ENCODE peak calls at places on chromosome 13, in four cellular contexts. N, U, S and C are unnamed samples.

GRCh38 chr13:102777716-102778115 is 4.1 kb upstream of the TEX30 start:
- DNase-seq in N (no peak), U (no peak), S (no peak), C (no peak)

GRCh38 chr13:27012482-27013197 is 159.0 kb downstream of the USP12 start:
- DNase-seq in N (peak), U (no peak), S (no peak), C (peak)

GRCh38 chr13:24185591-24186232 is 25.2 kb downstream of the SPATA13 start:
- DNase-seq in N (peak), U (no peak), S (no peak), C (no peak)

GRCh38 chr13:51457086-51457485 is 4.2 kb upstream of the INTS6 start:
- DNase-seq in N (no peak), U (no peak), S (no peak), C (no peak)

GRCh38 chr13:42720116-42720857 is 61.1 kb upstream of the FAM216B start:
- DNase-seq in N (peak), U (peak), S (peak), C (peak)

GRCh38 chr13:45055902-45056648 is 64.2 kb upstream of the GTF2F2 start:
- DNase-seq in N (peak), U (no peak), S (no peak), C (peak)

GRCh38 chr13:44231786-44232516 is 141.7 kb upstream of the SERP2 start:
- DNase-seq in N (peak), U (peak), S (peak), C (peak)

GRCh38 chr13:32940601-32941000 is 75.6 kb upstream of the KL start:
- DNase-seq in N (peak), U (peak), S (no peak), C (no peak)

GRCh38 chr13:111175372-111175771 is 60.3 kb downstream of the ARHGEF7 start:
- DNase-seq in N (no peak), U (no peak), S (no peak), C (no peak)

GRCh38 chr13:59722580-59722900 is 441.2 kb downstream of the DIAPH3 start:
- DNase-seq in N (no peak), U (no peak), S (no peak), C (no peak)

GRCh38 chr13:41554626-41555386 is 97.5 kb downstream of the RGCC start:
- DNase-seq in N (no peak), U (no peak), S (no peak), C (no peak)

GRCh38 chr13:110944121-110944967 is 29.5 kb upstream of the ANKRD10 start:
- DNase-seq in N (peak), U (peak), S (peak), C (peak)

GRCh38 chr13:34988330-34988791 is 46.3 kb downstream of the NBEA start:
- DNase-seq in N (no peak), U (no peak), S (no peak), C (no peak)

GRCh38 chr13:109476001-109476400 is 310.4 kb downstream of the IRS2 start:
- DNase-seq in N (no peak), U (no peak), S (no peak), C (no peak)

GRCh38 chr13:74708629-74709028 is 574.4 kb upstream of the KLF12 start:
- DNase-seq in N (no peak), U (no peak), S (no peak), C (no peak)

GRCh38 chr13:109297628-109298027 is 488.8 kb downstream of the IRS2 start:
- DNase-seq in N (peak), U (no peak), S (no peak), C (no peak)

GRCh38 chr13:104750377-104750776 is 1684.2 kb upstream of the SLC10A2 start:
- DNase-seq in N (peak), U (no peak), S (no peak), C (peak)

GRCh38 chr13:78660130-78660857 is 1.3 kb upstream of the OBI1 start:
- DNase-seq in N (peak), U (peak), S (no peak), C (no peak)

GRCh38 chr13:63501702-63502101 is 2086.1 kb upstream of the PCDH20 start:
- DNase-seq in N (peak), U (no peak), S (no peak), C (no peak)

GRCh38 chr13:77751513-77752456 is 54.3 kb downstream of the SLAIN1 start:
- DNase-seq in N (peak), U (peak), S (peak), C (peak)

GRCh38 chr13:39144941-39145533 is 106.8 kb downstream of the NHLRC3 start:
- DNase-seq in N (peak), U (peak), S (peak), C (peak)

GRCh38 chr13:33512880-33513554 is 227.5 kb upstream of the STARD13 start:
- DNase-seq in N (no peak), U (no peak), S (no peak), C (no peak)

GRCh38 chr13:35046587-35046986 is 104.5 kb downstream of the NBEA start:
- DNase-seq in N (no peak), U (no peak), S (no peak), C (no peak)

GRCh38 chr13:43132228-43132627 is 108.8 kb downstream of the DNAJC15 start:
- DNase-seq in N (peak), U (peak), S (peak), C (peak)

GRCh38 chr13:75149781-75150180 is 332.2 kb downstream of the TBC1D4 start:
- DNase-seq in N (no peak), U (no peak), S (no peak), C (no peak)

GRCh38 chr13:38350114-38350617 is 515 bp downstream of the UFM1 start:
- DNase-seq in N (peak), U (peak), S (peak), C (peak)

GRCh38 chr13:22110368-22110767 is 439.5 kb downstream of the FGF9 start:
- DNase-seq in N (no peak), U (peak), S (no peak), C (no peak)

GRCh38 chr13:47829684-47830083 is 171.4 kb downstream of the SUCLA2 start:
- DNase-seq in N (peak), U (no peak), S (no peak), C (no peak)

GRCh38 chr13:90732049-90732448 is 615.4 kb upstream of the MIR17HG start:
- DNase-seq in N (no peak), U (peak), S (no peak), C (no peak)

GRCh38 chr13:58048670-58049069 is 417.1 kb downstream of the PCDH17 start:
- DNase-seq in N (peak), U (no peak), S (no peak), C (peak)

GRCh38 chr13:53052675-53053074 is 24.1 kb downstream of the OLFM4 start:
- DNase-seq in N (no peak), U (no peak), S (no peak), C (no peak)

GRCh38 chr13:39767791-39768564 is 112.5 kb downstream of the COG6 start:
- DNase-seq in N (no peak), U (no peak), S (no peak), C (no peak)

GRCh38 chr13:101939370-101939769 is 462.5 kb downstream of the FGF14 start:
- DNase-seq in N (no peak), U (no peak), S (no peak), C (no peak)

GRCh38 chr13:61128850-61129645 is 286.6 kb downstream of the PCDH20 start:
- DNase-seq in N (peak), U (no peak), S (no peak), C (no peak)

GRCh38 chr13:76884571-76885202 is 1.5 kb downstream of the KCTD12 start:
- DNase-seq in N (peak), U (no peak), S (no peak), C (peak)

GRCh38 chr13:44050450-44051063 is 170.9 kb downstream of the LACC1 start:
- DNase-seq in N (no peak), U (no peak), S (no peak), C (peak)

GRCh38 chr13:112984954-112985802 is 16.2 kb downstream of the MCF2L start:
- DNase-seq in N (no peak), U (no peak), S (no peak), C (no peak)
- TF ChIP-seq CTCF in N (no peak), U (no peak), S (no peak), C (no peak)

DNA sequence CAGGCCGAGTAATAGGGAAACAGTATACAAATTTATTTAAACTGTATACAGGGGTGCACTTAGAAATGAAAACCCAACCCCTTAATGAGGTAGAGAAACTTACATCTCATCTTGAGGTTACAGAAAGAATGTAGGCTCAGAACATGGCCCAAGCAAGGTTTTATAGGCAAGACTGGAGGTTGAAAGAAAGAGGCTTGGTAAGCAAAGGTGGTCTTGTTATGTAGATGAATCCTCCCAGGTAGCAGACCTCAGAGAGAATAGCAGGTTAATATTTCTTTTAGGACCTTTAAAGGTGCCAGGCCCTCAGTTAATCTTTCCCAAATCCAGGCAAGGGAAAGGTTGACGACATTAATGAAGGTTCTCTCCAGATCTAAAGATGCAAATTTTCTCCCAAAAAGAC is 1466.8 kb upstream of the PRR20A start:
- DNase-seq in N (no peak), U (no peak), S (no peak), C (no peak)
- H3K27ac ChIP-seq in N (no peak), U (no peak), S (no peak), C (no peak)

GRCh38 chr13:25690582-25690981 is 318.8 kb downstream of the ATP8A2 start:
- DNase-seq in N (no peak), U (no peak), S (no peak), C (no peak)
- TF ChIP-seq CTCF in N (no peak), U (no peak), S (no peak), C (no peak)

GRCh38 chr13:114309086-114309485 is 5.2 kb upstream of the CHAMP1 start:
- DNase-seq in N (no peak), U (no peak), S (no peak), C (no peak)

GRCh38 chr13:114311908-114312307 is 2.4 kb upstream of the CHAMP1 start:
- DNase-seq in N (no peak), U (no peak), S (no peak), C (no peak)

GRCh38 chr13:114310961-114311360 is 3.3 kb upstream of the CHAMP1 start:
- DNase-seq in N (peak), U (no peak), S (no peak), C (no peak)

GRCh38 chr13:114311387-114311786 is 2.9 kb upstream of the CHAMP1 start:
- DNase-seq in N (no peak), U (no peak), S (no peak), C (no peak)

DNA sequence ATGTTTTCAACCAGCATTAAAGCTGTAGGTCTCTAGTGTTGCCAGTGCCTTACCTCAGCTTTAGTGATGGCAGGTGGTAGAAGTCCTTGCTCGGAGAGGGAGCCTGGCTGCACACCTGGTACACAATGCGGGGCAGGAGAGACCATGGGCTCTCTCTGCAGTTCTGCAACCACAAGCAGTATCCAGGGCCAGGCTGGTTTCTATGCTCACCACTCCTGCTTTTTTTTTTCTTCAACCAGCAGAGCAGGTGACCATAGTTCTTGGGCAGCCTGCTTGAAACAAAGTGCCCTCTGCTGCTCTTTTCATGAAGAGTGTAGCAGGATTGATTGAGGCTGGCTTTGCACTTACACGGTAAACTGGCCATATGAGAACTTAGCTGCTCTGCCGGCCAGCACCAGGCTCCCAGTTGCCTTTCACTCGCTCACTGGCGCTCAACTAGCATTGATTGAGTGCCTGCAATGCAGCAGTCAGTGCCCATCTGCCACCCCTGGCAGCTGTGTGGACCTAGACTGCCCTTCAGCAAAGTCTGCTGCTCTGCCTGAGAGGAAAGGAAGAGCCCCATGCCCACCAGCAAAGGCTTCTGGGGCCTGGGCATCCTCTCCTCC is 4.4 kb upstream of the CHAMP1 start:
- DNase-seq in N (no peak), U (no peak), S (no peak), C (no peak)
- H3K27ac ChIP-seq in N (no peak), U (no peak), S (no peak), C (no peak)

DNA sequence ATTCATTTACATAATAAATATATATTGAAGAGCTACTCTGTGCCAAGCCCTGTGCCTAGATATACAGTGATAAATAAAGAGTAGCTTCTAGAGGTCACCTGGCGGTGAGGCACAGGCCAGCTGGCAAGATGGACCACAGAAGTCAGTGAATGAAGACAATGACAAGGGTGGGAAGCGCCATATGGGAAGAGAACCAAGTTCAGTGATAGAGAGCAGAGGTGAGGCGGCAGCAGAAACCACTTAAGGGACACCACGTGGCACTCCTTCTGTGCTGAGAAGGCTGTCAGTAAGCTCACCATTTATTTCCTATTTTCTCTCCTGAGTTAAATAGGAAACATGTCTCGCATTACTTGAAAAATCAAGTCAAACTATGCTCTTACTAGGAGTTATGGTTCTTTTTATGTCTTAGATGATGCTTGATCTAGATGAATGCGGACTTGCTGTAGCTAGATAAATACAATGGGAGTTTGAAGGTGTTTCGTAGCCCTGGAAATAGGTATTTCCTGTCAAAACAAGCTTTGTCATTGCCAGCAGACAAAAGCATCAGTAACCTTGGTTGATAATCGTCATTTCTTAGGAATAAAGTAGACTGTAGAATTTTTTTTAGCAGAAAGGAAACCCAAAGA is 17.8 kb downstream of the ALOX5AP start:
- DNase-seq in N (no peak), U (no peak), S (no peak), C (no peak)
- TF ChIP-seq CTCF in N (no peak), U (no peak), S (no peak), C (no peak)

GRCh38 chr13:94160875-94161274 is 318.6 kb downstream of the DCT start:
- DNase-seq in N (no peak), U (no peak), S (no peak), C (no peak)
- H3K27ac ChIP-seq in N (no peak), U (no peak), S (no peak), C (no peak)

GRCh38 chr13:50126378-50127016 is 111.3 kb downstream of the KCNRG start:
- DNase-seq in N (peak), U (peak), S (no peak), C (no peak)
- TF ChIP-seq CTCF in N (no peak), U (no peak), S (no peak), C (no peak)

GRCh38 chr13:30601836-30602235 is 15.9 kb upstream of the USPL1 start:
- DNase-seq in N (no peak), U (no peak), S (no peak), C (no peak)

GRCh38 chr13:30605052-30605451 is 12.7 kb upstream of the USPL1 start:
- DNase-seq in N (no peak), U (no peak), S (no peak), C (no peak)

DNA sequence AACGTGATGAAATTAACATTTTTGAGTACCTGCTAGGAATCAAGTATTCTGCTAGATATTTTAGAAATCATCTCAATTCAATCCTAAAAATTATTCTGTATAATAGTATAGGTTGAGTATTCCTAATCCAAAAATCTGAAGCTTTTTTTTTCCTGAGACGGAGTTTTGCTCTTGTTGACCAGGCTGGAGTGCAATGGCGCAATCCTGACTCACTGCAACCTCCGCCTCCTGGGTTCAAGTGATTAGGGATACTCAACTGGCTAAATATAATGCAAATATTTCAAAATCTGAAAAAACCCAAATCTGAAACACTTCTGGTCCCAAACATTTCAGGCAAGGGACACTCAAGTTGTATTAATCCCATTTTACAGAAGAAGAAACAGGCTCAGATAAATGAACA is 17.2 kb upstream of the USPL1 start:
- DNase-seq in N (no peak), U (no peak), S (no peak), C (no peak)
- H3K27ac ChIP-seq in N (no peak), U (no peak), S (no peak), C (no peak)

GRCh38 chr13:31072041-31072440 is 89.7 kb downstream of the HSPH1 start:
- DNase-seq in N (peak), U (no peak), S (no peak), C (no peak)
- TF ChIP-seq CTCF in N (no peak), U (no peak), S (no peak), C (no peak)